ENCODE peak calls at places on chromosome 21, in seven cellular contexts. A is left ventricle myocardium inferior, V is MM.1S, H is AG09319, N is astrocyte of the spinal cord, O is fibroblast of lung, X is brain microvascular endothelial cell. P is an unnamed sample.

GRCh38 chr21:43936186-43936967 is 71.4 kb downstream of the AGPAT3 start:
- DNase-seq in A (no peak), V (no peak), H (no peak), N (peak; percentile 30), O (no peak), X (no peak), P (no peak)

GRCh38 chr21:28943631-28944030 is 49.0 kb downstream of the LTN1 start:
- DNase-seq in A (no peak), V (no peak), H (no peak), N (no peak), O (no peak), X (peak; percentile 2), P (no peak)

GRCh38 chr21:38660333-38661295 is 145.1 kb upstream of the ETS2 start:
- DNase-seq in A (peak; percentile 20), V (no peak), H (no peak), N (no peak), O (no peak), X (no peak), P (no peak)

GRCh38 chr21:19553930-19554615 is 1150.5 kb upstream of the TMPRSS15 start:
- DNase-seq in A (no peak), V (no peak), H (no peak), N (no peak), O (no peak), X (no peak), P (no peak)

GRCh38 chr21:29299906-29300546 is 1.3 kb downstream of the BACH1 start:
- DNase-seq in A (peak; percentile 48), V (peak; percentile 79), H (peak; percentile 92), N (peak; percentile 95), O (peak; percentile 92), X (peak; percentile 82), P (peak; percentile 78)

GRCh38 chr21:45993210-45994085 is 11.9 kb downstream of the COL6A1 start:
- DNase-seq in A (peak; percentile 38), V (no peak), H (no peak), N (no peak), O (no peak), X (no peak), P (no peak)

GRCh38 chr21:37207441-37208009 is 59.6 kb downstream of the VPS26C start:
- DNase-seq in A (no peak), V (peak; percentile 53), H (no peak), N (no peak), O (peak; percentile 12), X (no peak), P (no peak)

GRCh38 chr21:45467221-45467779 is 62.3 kb downstream of the COL18A1 start:
- DNase-seq in A (peak; percentile 13), V (no peak), H (no peak), N (no peak), O (no peak), X (peak; percentile 22), P (no peak)

GRCh38 chr21:31185663-31186062 is 147.4 kb upstream of the KRTAP19-8 start:
- DNase-seq in A (no peak), V (no peak), H (no peak), N (no peak), O (no peak), X (no peak), P (no peak)

GRCh38 chr21:37266515-37267221 is 466 bp downstream of the VPS26C start:
- DNase-seq in A (no peak), V (peak; percentile 93), H (no peak), N (peak; percentile 36), O (peak; percentile 32), X (peak; percentile 11), P (no peak)

GRCh38 chr21:17114019-17114418 is 398.8 kb upstream of the CXADR start:
- DNase-seq in A (no peak), V (no peak), H (no peak), N (no peak), O (no peak), X (no peak), P (no peak)

P was measured in smooth muscle cell of the brain vasculature.